ENCODE peak calls at places on chromosome 11, in ten cellular contexts. X is T47D; S is pancreas; T is H1; U is NCI-H2171 treated with DMSO at 0.1 percent for 48 hours; I is activated CD4-positive, alpha-beta T cell treated with anti-CD3 and anti-CD28 coated beads for 1 hour; A is bronchial epithelial cell; K is iPS-NIHi11; H is adipocyte; P is body of pancreas. B is an unnamed sample.

GRCh38 chr11:69374110-69374981 is 80.4 kb downstream of the MYEOV start:
- DNase-seq in X (no peak), S (no peak), T (no peak), U (peak; percentile 95), I (peak; percentile 7), A (no peak), K (no peak), H (no peak), P (no peak), B (no peak)

GRCh38 chr11:73249304-73249703 is 22.8 kb upstream of the P2RY6 start:
- DNase-seq in X (no peak), S (no peak), T (no peak), U (no peak), I (no peak), A (peak; percentile 35), K (no peak), H (no peak), P (no peak), B (no peak)

GRCh38 chr11:111427471-111427912 is 48.4 kb upstream of the POU2AF1 start:
- DNase-seq in X (no peak), S (no peak), T (no peak), U (peak; percentile 99), I (no peak), A (peak; percentile 39), K (no peak), H (peak; percentile 9), P (peak; percentile 50), B (peak; percentile 95)

GRCh38 chr11:103619480-103619879 is 417.0 kb upstream of the DDI1 start:
- DNase-seq in X (peak; percentile 16), S (no peak), T (no peak), U (peak; percentile 29), I (no peak), A (no peak), K (no peak), H (no peak), P (peak; percentile 45), B (peak; percentile 35)

GRCh38 chr11:72041364-72042058 is 38.8 kb downstream of the NUMA1 start:
- DNase-seq in X (peak; percentile 56), S (peak; percentile 81), T (no peak), U (peak; percentile 84), I (no peak), A (peak; percentile 49), K (peak; percentile 54), H (peak; percentile 91), P (peak; percentile 86), B (peak; percentile 61)

GRCh38 chr11:108632041-108632440 is 32.8 kb upstream of the DDX10 start:
- DNase-seq in X (peak; percentile 16), S (no peak), T (no peak), U (no peak), I (no peak), A (no peak), K (no peak), H (peak; percentile 72), P (no peak), B (no peak)

GRCh38 chr11:34274712-34275398 is 83.0 kb downstream of the ABTB2 start:
- DNase-seq in X (peak; percentile 90), S (no peak), T (no peak), U (no peak), I (no peak), A (peak; percentile 100), K (peak; percentile 68), H (peak; percentile 94), P (peak; percentile 82), B (no peak)

GRCh38 chr11:70871881-70872280 is 380.5 kb downstream of the SHANK2 start:
- DNase-seq in X (no peak), S (no peak), T (no peak), U (no peak), I (no peak), A (peak; percentile 8), K (no peak), H (no peak), P (no peak), B (no peak)

GRCh38 chr11:44926036-44926435 is 24.6 kb downstream of the TP53I11 start:
- DNase-seq in X (no peak), S (no peak), T (no peak), U (peak; percentile 79), I (no peak), A (no peak), K (no peak), H (no peak), P (no peak), B (no peak)

GRCh38 chr11:36411202-36411640 is 98.9 kb downstream of the TRAF6 start:
- DNase-seq in X (no peak), S (no peak), T (no peak), U (no peak), I (no peak), A (no peak), K (no peak), H (no peak), P (no peak), B (no peak)

GRCh38 chr11:65439331-65440181 is 17.0 kb downstream of the NEAT1 start:
- DNase-seq in X (no peak), S (no peak), T (no peak), U (no peak), I (no peak), A (peak; percentile 33), K (no peak), H (peak; percentile 25), P (no peak), B (no peak)

GRCh38 chr11:40924915-40925314 is 534.5 kb downstream of the LRRC4C start:
- DNase-seq in X (no peak), S (no peak), T (no peak), U (no peak), I (no peak), A (no peak), K (no peak), H (no peak), P (no peak), B (no peak)

GRCh38 chr11:110305169-110306018 is 9.0 kb upstream of the RDX start:
- DNase-seq in X (no peak), S (no peak), T (no peak), U (peak; percentile 83), I (no peak), A (peak; percentile 98), K (no peak), H (no peak), P (no peak), B (peak; percentile 84)

GRCh38 chr11:72935705-72936104 is 121.5 kb downstream of the ATG16L2 start:
- DNase-seq in X (no peak), S (no peak), T (no peak), U (no peak), I (no peak), A (no peak), K (no peak), H (no peak), P (no peak), B (no peak)